ENCODE peak calls at places on chromosomes 11 and 22, in six cellular contexts. N is AG09309; E is activated CD4-positive, CD25-positive, alpha-beta regulatory T cell; T is Calu3; K is mammary epithelial cell; H is cardiac muscle cell. D is an unnamed sample.
A peak's percentile ranks its signal among the peaks of the same experiment; 100 is the strongest.

GRCh38 chr11:117817213-117818035 is 7.1 kb downstream of the FXYD2 start:
- DNase-seq in N (peak; percentile 23), E (peak; percentile 62), T (peak; percentile 81), K (peak; percentile 63), H (peak; percentile 82), D (no peak)

GRCh38 chr11:122177238-122177637 is 61.2 kb upstream of the BLID start:
- DNase-seq in N (no peak), E (no peak), T (no peak), K (no peak), H (no peak), D (no peak)

GRCh38 chr11:12749442-12749841 is 75.2 kb downstream of the TEAD1 start:
- DNase-seq in N (no peak), E (no peak), T (no peak), K (no peak), H (no peak), D (no peak)

GRCh38 chr22:49033616-49034015 is 794.1 kb downstream of the BRD1 start:
- DNase-seq in N (no peak), E (no peak), T (no peak), K (no peak), H (no peak), D (no peak)

GRCh38 chr22:48724899-48725298 is 1102.8 kb downstream of the BRD1 start:
- DNase-seq in N (no peak), E (no peak), T (no peak), K (no peak), H (no peak), D (peak; percentile 29)

GRCh38 chr11:128784059-128784804 is 82.9 kb downstream of the KCNJ1 start:
- DNase-seq in N (no peak), E (no peak), T (no peak), K (no peak), H (no peak), D (no peak)

GRCh38 chr11:66277475-66278391 is at the start of gene CNIH2:
- DNase-seq in N (no peak), E (no peak), T (peak; percentile 33), K (no peak), H (peak; percentile 67), D (no peak)

GRCh38 chr11:119482561-119483001 is 59.6 kb upstream of the THY1 start:
- DNase-seq in N (no peak), E (no peak), T (no peak), K (no peak), H (no peak), D (peak; percentile 35)

GRCh38 chr11:105937738-105938137 is 84.3 kb downstream of the MSANTD4 start:
- DNase-seq in N (no peak), E (no peak), T (peak; percentile 4), K (peak; percentile 12), H (no peak), D (no peak)

GRCh38 chr11:71094296-71095077 is 157.9 kb downstream of the SHANK2 start:
- DNase-seq in N (no peak), E (no peak), T (no peak), K (no peak), H (no peak), D (no peak)

GRCh38 chr11:117837070-117837776 is 12.7 kb upstream of the FXYD2 start:
- DNase-seq in N (no peak), E (no peak), T (no peak), K (no peak), H (no peak), D (no peak)

GRCh38 chr11:96149743-96150555 is 193.0 kb downstream of the MAML2 start:
- DNase-seq in N (peak; percentile 74), E (no peak), T (no peak), K (peak; percentile 61), H (no peak), D (no peak)

GRCh38 chr11:110601941-110602340 is 110.3 kb downstream of the ARHGAP20 start:
- DNase-seq in N (no peak), E (no peak), T (no peak), K (no peak), H (no peak), D (no peak)

GRCh38 chr11:65854871-65855837 is 2.8 kb downstream of the CFL1 start:
- DNase-seq in N (no peak), E (no peak), T (no peak), K (no peak), H (no peak), D (peak; percentile 19)

GRCh38 chr11:86220654-86221053 is 23.9 kb upstream of the EED start:
- DNase-seq in N (no peak), E (no peak), T (no peak), K (no peak), H (no peak), D (no peak)

GRCh38 chr11:111259871-111260270 is 14.3 kb downstream of the POU2AF2 start:
- DNase-seq in N (no peak), E (no peak), T (no peak), K (peak; percentile 6), H (no peak), D (no peak)

GRCh38 chr11:131217313-131218297 is 152.8 kb upstream of the NTM start:
- DNase-seq in N (no peak), E (no peak), T (no peak), K (no peak), H (no peak), D (no peak)

GRCh38 chr11:76787911-76788596 is 4.9 kb downstream of the TSKU start:
- DNase-seq in N (no peak), E (no peak), T (peak; percentile 40), K (peak; percentile 85), H (no peak), D (no peak)

GRCh38 chr11:125233116-125233515 is 68.6 kb downstream of the PKNOX2 start:
- DNase-seq in N (no peak), E (no peak), T (no peak), K (no peak), H (no peak), D (no peak)

GRCh38 chr22:46057206-46057605 is 80.2 kb upstream of the WNT7B start:
- DNase-seq in N (no peak), E (no peak), T (no peak), K (peak; percentile 54), H (no peak), D (peak; percentile 25)

GRCh38 chr22:38572065-38572464 is 2.1 kb upstream of the DMC1 start:
- DNase-seq in N (no peak), E (no peak), T (peak; percentile 48), K (peak; percentile 32), H (peak; percentile 67), D (no peak)

GRCh38 chr11:65692367-65692766 is 19.7 kb upstream of the KAT5 start:
- DNase-seq in N (no peak), E (no peak), T (no peak), K (no peak), H (no peak), D (no peak)

GRCh38 chr22:23579870-23580585 is at the start of gene IGLL1:
- DNase-seq in N (no peak), E (no peak), T (no peak), K (no peak), H (no peak), D (no peak)

GRCh38 chr22:48955351-48956311 is 872.0 kb downstream of the BRD1 start:
- DNase-seq in N (no peak), E (no peak), T (no peak), K (no peak), H (no peak), D (no peak)

GRCh38 chr11:94473177-94473799 is 20.4 kb downstream of the MRE11 start:
- DNase-seq in N (no peak), E (no peak), T (no peak), K (no peak), H (no peak), D (no peak)

GRCh38 chr11:67503119-67504022 is 1.8 kb downstream of the PITPNM1 start:
- DNase-seq in N (no peak), E (no peak), T (no peak), K (no peak), H (no peak), D (no peak)

GRCh38 chr11:84899740-84900139 is 727.4 kb downstream of the DLG2 start:
- DNase-seq in N (no peak), E (no peak), T (no peak), K (no peak), H (no peak), D (no peak)

GRCh38 chr11:35335226-35335625 is 84.1 kb downstream of the SLC1A2 start:
- DNase-seq in N (no peak), E (no peak), T (no peak), K (no peak), H (no peak), D (no peak)

D was measured in RWPE2.